ENCODE peak calls at places on chromosomes 2 and 18, in four cellular contexts. One of them, this sample, is unnamed.

GRCh38 chr2:160652236-160652635 is 158.6 kb upstream of the RBMS1 start:
- DNase-seq in IMR-90: no peak
- DNase-seq in neural crest cell: no peak
- DNase-seq in dorsolateral prefrontal cortex: peak
- DNase-seq in this sample: no peak

GRCh38 chr2:44237221-44237620 is 38.1 kb upstream of the SLC3A1 start:
- DNase-seq in neural crest cell: no peak
- DNase-seq in IMR-90: no peak
- DNase-seq in dorsolateral prefrontal cortex: no peak
- DNase-seq in this sample: no peak

GRCh38 chr2:64283641-64284371 is 139.6 kb upstream of the PELI1 start:
- DNase-seq in neural crest cell: no peak
- DNase-seq in dorsolateral prefrontal cortex: no peak
- DNase-seq in IMR-90: no peak
- DNase-seq in this sample: no peak

GRCh38 chr18:29028560-29028959 is 851.6 kb upstream of the CDH2 start:
- DNase-seq in dorsolateral prefrontal cortex: no peak
- DNase-seq in IMR-90: peak
- DNase-seq in neural crest cell: no peak
- DNase-seq in this sample: no peak

GRCh38 chr18:26549486-26550435 is 1.4 kb upstream of the KCTD1 start:
- DNase-seq in neural crest cell: peak
- DNase-seq in IMR-90: peak
- DNase-seq in dorsolateral prefrontal cortex: peak
- DNase-seq in this sample: peak

GRCh38 chr2:63257473-63257872 is 206.8 kb downstream of the OTX1 start:
- DNase-seq in IMR-90: no peak
- DNase-seq in dorsolateral prefrontal cortex: no peak
- DNase-seq in neural crest cell: no peak
- DNase-seq in this sample: no peak

GRCh38 chr18:25365242-25365641 is 13.3 kb upstream of the ZNF521 start:
- DNase-seq in dorsolateral prefrontal cortex: no peak
- DNase-seq in neural crest cell: no peak
- DNase-seq in IMR-90: no peak
- DNase-seq in this sample: no peak

GRCh38 chr2:216932113-216932512 is 72.2 kb upstream of the TNP1 start:
- DNase-seq in IMR-90: no peak
- DNase-seq in dorsolateral prefrontal cortex: no peak
- DNase-seq in neural crest cell: no peak
- DNase-seq in this sample: no peak

GRCh38 chr2:101533611-101534601 is 59.0 kb upstream of the RFX8 start:
- DNase-seq in IMR-90: no peak
- DNase-seq in neural crest cell: no peak
- DNase-seq in dorsolateral prefrontal cortex: peak
- DNase-seq in this sample: no peak

GRCh38 chr18:31486165-31486564 is 11.8 kb upstream of the DSG2 start:
- DNase-seq in dorsolateral prefrontal cortex: no peak
- DNase-seq in IMR-90: no peak
- DNase-seq in neural crest cell: no peak
- DNase-seq in this sample: peak

GRCh38 chr18:48263913-48264506 is 145.2 kb downstream of the ZBTB7C start:
- DNase-seq in IMR-90: no peak
- DNase-seq in dorsolateral prefrontal cortex: peak
- DNase-seq in neural crest cell: no peak
- DNase-seq in this sample: no peak

GRCh38 chr2:171056307-171056706 is 104.4 kb downstream of the TLK1 start:
- DNase-seq in neural crest cell: no peak
- DNase-seq in dorsolateral prefrontal cortex: no peak
- DNase-seq in IMR-90: peak
- DNase-seq in this sample: no peak

GRCh38 chr18:12005542-12006487 is 24.5 kb downstream of the IMPA2 start:
- DNase-seq in neural crest cell: no peak
- DNase-seq in dorsolateral prefrontal cortex: no peak
- DNase-seq in IMR-90: no peak
- DNase-seq in this sample: no peak

GRCh38 chr2:171523339-171523931 is 1.2 kb downstream of the CYBRD1 start:
- DNase-seq in IMR-90: peak
- DNase-seq in dorsolateral prefrontal cortex: peak
- DNase-seq in neural crest cell: peak
- DNase-seq in this sample: peak

GRCh38 chr2:150605664-150606063 is 118.2 kb upstream of the RND3 start:
- DNase-seq in IMR-90: no peak
- DNase-seq in neural crest cell: no peak
- DNase-seq in dorsolateral prefrontal cortex: no peak
- DNase-seq in this sample: no peak

GRCh38 chr18:28771849-28772248 is 594.9 kb upstream of the CDH2 start:
- DNase-seq in IMR-90: peak
- DNase-seq in neural crest cell: no peak
- DNase-seq in dorsolateral prefrontal cortex: no peak
- DNase-seq in this sample: no peak

GRCh38 chr18:37900281-37900680 is 334.7 kb upstream of the CELF4 start:
- DNase-seq in IMR-90: no peak
- DNase-seq in dorsolateral prefrontal cortex: no peak
- DNase-seq in neural crest cell: no peak
- DNase-seq in this sample: no peak

GRCh38 chr2:138699421-138699820 is 80.8 kb downstream of the NXPH2 start:
- DNase-seq in neural crest cell: no peak
- DNase-seq in IMR-90: no peak
- DNase-seq in dorsolateral prefrontal cortex: no peak
- DNase-seq in this sample: no peak

GRCh38 chr18:55327454-55327853 is 260.5 kb downstream of the TCF4 start:
- DNase-seq in dorsolateral prefrontal cortex: no peak
- DNase-seq in IMR-90: no peak
- DNase-seq in neural crest cell: no peak
- DNase-seq in this sample: no peak

GRCh38 chr2:170972508-170973224 is 43.6 kb downstream of the GORASP2 start:
- DNase-seq in dorsolateral prefrontal cortex: no peak
- DNase-seq in neural crest cell: no peak
- DNase-seq in IMR-90: no peak
- DNase-seq in this sample: no peak

GRCh38 chr18:34767601-34768027 is 57.5 kb downstream of the DTNA start:
- DNase-seq in dorsolateral prefrontal cortex: no peak
- DNase-seq in IMR-90: peak
- DNase-seq in neural crest cell: no peak
- DNase-seq in this sample: no peak

GRCh38 chr2:96391153-96391827 is 55.7 kb downstream of the NCAPH start:
- DNase-seq in neural crest cell: no peak
- DNase-seq in IMR-90: no peak
- DNase-seq in dorsolateral prefrontal cortex: no peak
- DNase-seq in this sample: no peak

GRCh38 chr2:237405605-237406004 is 8.4 kb downstream of the COL6A3 start:
- DNase-seq in dorsolateral prefrontal cortex: no peak
- DNase-seq in IMR-90: peak
- DNase-seq in neural crest cell: no peak
- DNase-seq in this sample: no peak

GRCh38 chr2:169734172-169734847 is 678 bp downstream of the KLHL23 start:
- DNase-seq in IMR-90: no peak
- DNase-seq in neural crest cell: peak
- DNase-seq in dorsolateral prefrontal cortex: no peak
- DNase-seq in this sample: peak

GRCh38 chr18:39053569-39053968 is 1488.0 kb upstream of the CELF4 start:
- DNase-seq in IMR-90: no peak
- DNase-seq in dorsolateral prefrontal cortex: no peak
- DNase-seq in neural crest cell: no peak
- DNase-seq in this sample: no peak

GRCh38 chr2:150806336-150806735 is 318.9 kb upstream of the RND3 start:
- DNase-seq in neural crest cell: no peak
- DNase-seq in IMR-90: peak
- DNase-seq in dorsolateral prefrontal cortex: no peak
- DNase-seq in this sample: no peak

GRCh38 chr18:79988925-79989361 is 580 bp upstream of the TXNL4A start:
- DNase-seq in IMR-90: peak
- DNase-seq in neural crest cell: no peak
- DNase-seq in dorsolateral prefrontal cortex: no peak
- DNase-seq in this sample: no peak

GRCh38 chr2:65056990-65057375 is 767 bp downstream of the CEP68 start:
- DNase-seq in dorsolateral prefrontal cortex: no peak
- DNase-seq in neural crest cell: no peak
- DNase-seq in IMR-90: no peak
- DNase-seq in this sample: no peak

GRCh38 chr2:212943351-212943750 is 208.1 kb downstream of the IKZF2 start:
- DNase-seq in IMR-90: no peak
- DNase-seq in neural crest cell: no peak
- DNase-seq in dorsolateral prefrontal cortex: no peak
- DNase-seq in this sample: no peak

GRCh38 chr2:211899871-211900482 is 638.6 kb downstream of the ERBB4 start:
- DNase-seq in IMR-90: no peak
- DNase-seq in dorsolateral prefrontal cortex: no peak
- DNase-seq in neural crest cell: no peak
- DNase-seq in this sample: no peak

GRCh38 chr2:37506407-37507068 is 162.1 kb downstream of the QPCT start:
- DNase-seq in neural crest cell: no peak
- DNase-seq in IMR-90: peak
- DNase-seq in dorsolateral prefrontal cortex: no peak
- DNase-seq in this sample: no peak

GRCh38 chr2:18506883-18507519 is 53.5 kb downstream of the RDH14 start:
- DNase-seq in dorsolateral prefrontal cortex: no peak
- DNase-seq in IMR-90: no peak
- DNase-seq in neural crest cell: no peak
- DNase-seq in this sample: no peak

DNA sequence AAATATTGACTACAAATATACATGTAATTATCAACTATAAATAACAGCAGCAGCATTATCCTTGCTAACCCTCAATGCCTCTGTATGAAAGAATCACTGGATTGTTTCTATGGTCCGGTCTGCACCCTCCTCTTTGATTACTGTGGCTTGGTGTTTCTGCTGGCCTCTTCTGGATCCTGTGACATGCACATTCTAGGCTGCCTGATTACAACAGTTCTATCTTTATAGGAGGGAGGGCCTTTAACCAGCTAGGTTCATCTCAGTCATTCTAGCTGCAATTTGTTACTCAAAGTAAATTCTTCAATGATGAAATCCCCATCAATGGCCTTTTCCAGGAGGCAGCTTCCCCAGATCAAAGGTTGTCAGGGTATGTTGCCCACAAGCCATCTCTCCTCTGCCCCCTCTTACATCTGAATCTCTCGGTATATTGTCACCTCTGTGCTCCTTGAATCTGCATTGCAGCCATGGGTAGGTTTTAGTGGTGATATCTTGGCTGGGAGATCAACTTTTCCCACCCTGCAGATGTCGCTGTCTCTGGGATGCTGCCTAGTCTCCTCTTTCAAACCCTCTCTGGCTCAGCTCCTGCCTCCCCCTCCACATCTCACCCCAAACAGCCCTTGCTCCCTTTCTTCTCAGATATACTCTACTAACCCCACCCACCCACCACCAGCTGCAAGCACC is 106.3 kb upstream of the BZW1 start:
- DNase-seq in dorsolateral prefrontal cortex: no peak
- DNase-seq in neural crest cell: no peak
- DNase-seq in IMR-90: peak
- DNase-seq in this sample: peak
- TF ChIP-seq CTCF in dorsolateral prefrontal cortex: peak
- TF ChIP-seq CTCF in neural crest cell: peak
- TF ChIP-seq CTCF in IMR-90: peak
- TF ChIP-seq CTCF in this sample: no peak

GRCh38 chr2:68248361-68248760 is 4.0 kb downstream of the PPP3R1 start:
- DNase-seq in dorsolateral prefrontal cortex: no peak
- DNase-seq in IMR-90: no peak
- DNase-seq in neural crest cell: no peak
- DNase-seq in this sample: no peak

GRCh38 chr2:68240446-68240845 is 11.9 kb downstream of the PPP3R1 start:
- DNase-seq in IMR-90: no peak
- DNase-seq in dorsolateral prefrontal cortex: no peak
- DNase-seq in neural crest cell: no peak
- DNase-seq in this sample: no peak

GRCh38 chr2:68245672-68246071 is 6.7 kb downstream of the PPP3R1 start:
- DNase-seq in dorsolateral prefrontal cortex: no peak
- DNase-seq in IMR-90: no peak
- DNase-seq in neural crest cell: no peak
- DNase-seq in this sample: no peak

GRCh38 chr2:68245066-68245465 is 7.3 kb downstream of the PPP3R1 start:
- DNase-seq in IMR-90: no peak
- DNase-seq in neural crest cell: no peak
- DNase-seq in dorsolateral prefrontal cortex: no peak
- DNase-seq in this sample: no peak

DNA sequence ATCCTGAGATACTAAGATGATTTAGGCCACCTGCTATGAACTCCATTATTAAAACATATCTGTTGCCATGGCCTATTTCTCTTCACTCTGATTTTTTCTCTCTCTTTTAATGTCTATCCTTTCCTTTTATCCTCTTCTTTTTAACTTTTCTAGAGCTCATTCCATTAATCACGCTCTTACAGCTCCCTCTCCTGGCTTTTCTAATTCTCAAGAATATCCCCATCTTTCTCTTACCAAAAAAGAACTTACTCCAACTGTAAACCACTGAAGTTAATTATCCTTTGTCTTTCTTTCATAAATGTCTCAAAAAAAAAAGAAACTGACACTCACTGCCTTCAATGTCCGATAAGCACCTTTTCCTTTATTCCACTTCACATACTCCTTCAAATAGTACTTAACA is 7.9 kb downstream of the PPP3R1 start:
- DNase-seq in neural crest cell: no peak
- DNase-seq in IMR-90: no peak
- DNase-seq in dorsolateral prefrontal cortex: no peak
- DNase-seq in this sample: no peak
- TF ChIP-seq CTCF in neural crest cell: no peak
- TF ChIP-seq CTCF in IMR-90: peak
- TF ChIP-seq CTCF in dorsolateral prefrontal cortex: peak
- TF ChIP-seq CTCF in this sample: no peak

GRCh38 chr2:181578829-181579228 is 78.1 kb downstream of the CERKL start:
- DNase-seq in IMR-90: no peak
- DNase-seq in dorsolateral prefrontal cortex: no peak
- DNase-seq in neural crest cell: no peak
- DNase-seq in this sample: no peak

GRCh38 chr2:181586569-181587076 is 70.3 kb downstream of the CERKL start:
- DNase-seq in dorsolateral prefrontal cortex: no peak
- DNase-seq in IMR-90: no peak
- DNase-seq in neural crest cell: peak
- DNase-seq in this sample: peak

GRCh38 chr2:181585732-181586131 is 71.2 kb downstream of the CERKL start:
- DNase-seq in neural crest cell: no peak
- DNase-seq in IMR-90: no peak
- DNase-seq in dorsolateral prefrontal cortex: no peak
- DNase-seq in this sample: no peak

GRCh38 chr2:181576431-181576830 is 80.5 kb downstream of the CERKL start:
- DNase-seq in neural crest cell: no peak
- DNase-seq in IMR-90: no peak
- DNase-seq in dorsolateral prefrontal cortex: no peak
- DNase-seq in this sample: no peak

DNA sequence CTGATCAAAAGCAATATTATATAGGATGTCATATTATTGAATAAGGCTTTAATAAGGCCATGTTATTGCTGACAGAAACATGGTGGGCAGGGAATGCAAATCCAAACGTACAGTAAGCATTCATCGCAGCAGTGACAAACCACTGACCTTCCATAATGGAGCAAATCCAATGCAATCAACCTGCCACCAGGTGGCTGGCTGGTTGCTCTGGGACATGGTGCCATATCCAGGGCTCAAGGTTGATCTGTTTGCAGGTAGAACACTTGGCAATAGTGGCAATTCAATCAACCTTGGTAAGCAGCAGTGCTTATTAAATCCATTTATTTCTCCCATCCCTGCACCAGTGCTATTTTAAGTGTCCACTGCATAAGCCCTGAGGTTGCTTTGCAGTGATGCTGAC is 75.4 kb downstream of the CERKL start:
- DNase-seq in dorsolateral prefrontal cortex: no peak
- DNase-seq in neural crest cell: no peak
- DNase-seq in IMR-90: no peak
- DNase-seq in this sample: no peak
- TF ChIP-seq CTCF in dorsolateral prefrontal cortex: no peak
- TF ChIP-seq CTCF in neural crest cell: peak
- TF ChIP-seq CTCF in IMR-90: no peak
- TF ChIP-seq CTCF in this sample: no peak

GRCh38 chr2:36058076-36058475 is 297.5 kb upstream of the CRIM1 start:
- DNase-seq in dorsolateral prefrontal cortex: no peak
- DNase-seq in IMR-90: no peak
- DNase-seq in neural crest cell: no peak
- DNase-seq in this sample: no peak
- TF ChIP-seq CTCF in dorsolateral prefrontal cortex: no peak
- TF ChIP-seq CTCF in IMR-90: no peak
- TF ChIP-seq CTCF in neural crest cell: no peak
- TF ChIP-seq CTCF in this sample: no peak